ENCODE peak calls at places on chromosome 21, in four cellular contexts. One of them, this sample, is unnamed.

GRCh38 chr21:44589586-44590305 is 2.6 kb downstream of the KRTAP10-6 start:
- DNase-seq in CD4-positive, CD25-positive, alpha-beta regulatory T cell: no peak
- DNase-seq in lung microvascular endothelial cell: no peak
- DNase-seq in spleen: no peak
- DNase-seq in this sample: no peak

GRCh38 chr21:42739061-42739931 is 85.9 kb downstream of the PDE9A start:
- DNase-seq in lung microvascular endothelial cell: no peak
- DNase-seq in spleen: no peak
- DNase-seq in CD4-positive, CD25-positive, alpha-beta regulatory T cell: no peak
- DNase-seq in this sample: no peak

GRCh38 chr21:46532080-46532479 is 72.8 kb downstream of the S100B start:
- DNase-seq in lung microvascular endothelial cell: no peak
- DNase-seq in CD4-positive, CD25-positive, alpha-beta regulatory T cell: no peak
- DNase-seq in spleen: no peak
- DNase-seq in this sample: no peak

GRCh38 chr21:37339527-37339889 is 27.1 kb upstream of the DYRK1A start:
- DNase-seq in lung microvascular endothelial cell: no peak
- DNase-seq in spleen: no peak
- DNase-seq in CD4-positive, CD25-positive, alpha-beta regulatory T cell: no peak
- DNase-seq in this sample: no peak

GRCh38 chr21:42652527-42653491 is 612 bp upstream of the PDE9A start:
- DNase-seq in lung microvascular endothelial cell: peak; percentile 88
- DNase-seq in spleen: peak; percentile 85
- DNase-seq in CD4-positive, CD25-positive, alpha-beta regulatory T cell: no peak
- DNase-seq in this sample: peak; percentile 52

GRCh38 chr21:34974162-34974981 is 74.7 kb downstream of the RUNX1 start:
- DNase-seq in lung microvascular endothelial cell: no peak
- DNase-seq in spleen: no peak
- DNase-seq in CD4-positive, CD25-positive, alpha-beta regulatory T cell: peak; percentile 28
- DNase-seq in this sample: no peak

GRCh38 chr21:44402323-44403105 is 49.1 kb downstream of the TRPM2 start:
- DNase-seq in CD4-positive, CD25-positive, alpha-beta regulatory T cell: no peak
- DNase-seq in spleen: peak; percentile 49
- DNase-seq in lung microvascular endothelial cell: no peak
- DNase-seq in this sample: no peak

GRCh38 chr21:45318556-45319341 is 31.1 kb upstream of the POFUT2 start:
- DNase-seq in lung microvascular endothelial cell: peak; percentile 81
- DNase-seq in spleen: peak; percentile 84
- DNase-seq in CD4-positive, CD25-positive, alpha-beta regulatory T cell: no peak
- DNase-seq in this sample: peak; percentile 93

GRCh38 chr21:45301521-45302081 is 13.9 kb upstream of the POFUT2 start:
- DNase-seq in lung microvascular endothelial cell: no peak
- DNase-seq in spleen: peak; percentile 61
- DNase-seq in CD4-positive, CD25-positive, alpha-beta regulatory T cell: no peak
- DNase-seq in this sample: no peak

GRCh38 chr21:46219591-46220239 is 8.9 kb downstream of the LSS start:
- DNase-seq in CD4-positive, CD25-positive, alpha-beta regulatory T cell: no peak
- DNase-seq in spleen: peak; percentile 58
- DNase-seq in lung microvascular endothelial cell: peak; percentile 23
- DNase-seq in this sample: no peak

GRCh38 chr21:38769253-38769780 is 36.4 kb upstream of the ETS2 start:
- DNase-seq in lung microvascular endothelial cell: no peak
- DNase-seq in CD4-positive, CD25-positive, alpha-beta regulatory T cell: no peak
- DNase-seq in spleen: no peak
- DNase-seq in this sample: no peak

GRCh38 chr21:14229399-14229798 is 13.4 kb downstream of the RBM11 start:
- DNase-seq in spleen: no peak
- DNase-seq in CD4-positive, CD25-positive, alpha-beta regulatory T cell: no peak
- DNase-seq in lung microvascular endothelial cell: no peak
- DNase-seq in this sample: no peak

GRCh38 chr21:45532826-45533730 is 9.2 kb downstream of the SLC19A1 start:
- DNase-seq in CD4-positive, CD25-positive, alpha-beta regulatory T cell: no peak
- DNase-seq in spleen: peak; percentile 80
- DNase-seq in lung microvascular endothelial cell: no peak
- DNase-seq in this sample: no peak

This sample was measured in endothelial cell of umbilical vein.